ENCODE peak calls at places on chromosomes 4 and X, in nine cellular contexts. J, C, R, M, N, Q, I, G and T are unnamed samples.

GRCh38 chrX:63128509-63128908 is 222.6 kb downstream of the SPIN4 start:
- DNase-seq in J (no peak), C (peak; percentile 16), R (no peak), M (no peak), N (no peak), Q (no peak), I (no peak), G (no peak), T (no peak)

GRCh38 chr4:137635596-137635995 is 103.3 kb upstream of the PCDH18 start:
- DNase-seq in J (no peak), C (no peak), R (no peak), M (no peak), N (no peak), Q (no peak), I (no peak), G (no peak), T (no peak)

GRCh38 chrX:34656842-34657780 is at the start of gene TMEM47:
- DNase-seq in J (peak; percentile 64), C (no peak), R (peak; percentile 71), M (peak; percentile 79), N (peak; percentile 77), Q (peak; percentile 73), I (no peak), G (peak; percentile 25), T (peak; percentile 72)

GRCh38 chrX:139554367-139554766 is 23.8 kb downstream of the F9 start:
- DNase-seq in J (no peak), C (no peak), R (no peak), M (no peak), N (no peak), Q (no peak), I (no peak), G (no peak), T (no peak)

GRCh38 chr4:176792348-176793059 is at the start of gene VEGFC:
- DNase-seq in J (peak; percentile 51), C (no peak), R (peak; percentile 24), M (peak; percentile 56), N (peak; percentile 55), Q (peak; percentile 63), I (no peak), G (no peak), T (peak; percentile 61)

GRCh38 chr4:187019896-187020295 is 296.2 kb upstream of the FAT1 start:
- DNase-seq in J (no peak), C (no peak), R (no peak), M (no peak), N (no peak), Q (no peak), I (no peak), G (no peak), T (no peak)

GRCh38 chr4:153222162-153222789 is 18.0 kb downstream of the TRIM2 start:
- DNase-seq in J (peak; percentile 32), C (no peak), R (peak; percentile 64), M (peak; percentile 55), N (peak; percentile 73), Q (peak; percentile 58), I (no peak), G (no peak), T (peak; percentile 74)

GRCh38 chrX:69018416-69019072 is 146.7 kb downstream of the PJA1 start:
- DNase-seq in J (no peak), C (no peak), R (no peak), M (no peak), N (no peak), Q (no peak), I (no peak), G (no peak), T (no peak)

GRCh38 chr4:6986067-6986780 is 56.9 kb upstream of the TADA2B start:
- DNase-seq in J (peak; percentile 69), C (no peak), R (no peak), M (peak; percentile 73), N (no peak), Q (peak; percentile 70), I (peak; percentile 6), G (no peak), T (peak; percentile 81)

DNA sequence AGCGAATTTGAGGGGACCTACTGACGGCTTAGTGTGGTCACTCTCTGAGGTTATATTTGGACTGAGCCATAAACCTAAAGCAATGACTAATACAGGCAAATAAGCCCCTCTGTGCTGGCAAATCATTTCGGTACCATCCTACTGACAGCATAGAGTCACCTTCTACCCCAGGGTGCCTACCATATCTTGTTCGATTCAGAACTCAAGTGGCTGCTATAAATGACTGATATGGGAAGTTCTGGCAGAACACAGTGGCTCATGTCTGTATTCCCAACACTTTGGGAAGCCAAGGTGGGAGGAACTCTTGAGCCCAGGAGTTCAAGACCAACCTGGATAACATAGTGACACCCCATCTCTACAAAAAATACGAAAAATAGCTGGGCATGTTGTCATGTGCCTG is 226.1 kb upstream of the MBNL3 start:
- DNase-seq in J (no peak), C (no peak), R (no peak), M (no peak), N (no peak), Q (no peak), I (no peak), G (no peak), T (no peak)
- H3K27me3 ChIP-seq in J (no peaks in the 10 kb centered on the region), C (no peaks in the 10 kb centered on the region), R (no peaks in the 10 kb centered on the region), M (no peaks in the 10 kb centered on the region), N (no peaks in the 10 kb centered on the region), Q (no peaks in the 10 kb centered on the region), I (no peaks in the 10 kb centered on the region), G (no peaks in the 10 kb centered on the region), T (peaks cover 4% of the 10 kb centered on the region)

GRCh38 chr4:190014771-190015537 is 12.1 kb downstream of the FRG2 start:
- DNase-seq in J (no peak), C (no peak), R (no peak), M (no peak), N (no peak), Q (no peak), I (no peak), G (no peak), T (no peak)

GRCh38 chr4:190016369-190017289 is 10.4 kb downstream of the FRG2 start:
- DNase-seq in J (no peak), C (no peak), R (no peak), M (no peak), N (no peak), Q (no peak), I (no peak), G (no peak), T (no peak)

GRCh38 chr4:190017357-190018200 is 9.5 kb downstream of the FRG2 start:
- DNase-seq in J (no peak), C (no peak), R (no peak), M (no peak), N (no peak), Q (no peak), I (no peak), G (no peak), T (no peak)

GRCh38 chr4:190018201-190018920 is 8.7 kb downstream of the FRG2 start:
- DNase-seq in J (no peak), C (no peak), R (no peak), M (no peak), N (no peak), Q (no peak), I (no peak), G (no peak), T (no peak)

GRCh38 chr4:190015538-190016368 is 11.3 kb downstream of the FRG2 start:
- DNase-seq in J (no peak), C (no peak), R (no peak), M (no peak), N (no peak), Q (no peak), I (no peak), G (no peak), T (no peak)
- H3K27me3 ChIP-seq in J (peaks cover 47% of the 10 kb centered on the region), C (no peaks in the 10 kb centered on the region), R (peaks cover 89% of the 10 kb centered on the region), M (peaks cover 42% of the 10 kb centered on the region), N (no peaks in the 10 kb centered on the region), Q (peaks cover 98% of the 10 kb centered on the region), I (peaks cover 10% of the 10 kb centered on the region), G (peaks cover 61% of the 10 kb centered on the region), T (no peaks in the 10 kb centered on the region)

DNA sequence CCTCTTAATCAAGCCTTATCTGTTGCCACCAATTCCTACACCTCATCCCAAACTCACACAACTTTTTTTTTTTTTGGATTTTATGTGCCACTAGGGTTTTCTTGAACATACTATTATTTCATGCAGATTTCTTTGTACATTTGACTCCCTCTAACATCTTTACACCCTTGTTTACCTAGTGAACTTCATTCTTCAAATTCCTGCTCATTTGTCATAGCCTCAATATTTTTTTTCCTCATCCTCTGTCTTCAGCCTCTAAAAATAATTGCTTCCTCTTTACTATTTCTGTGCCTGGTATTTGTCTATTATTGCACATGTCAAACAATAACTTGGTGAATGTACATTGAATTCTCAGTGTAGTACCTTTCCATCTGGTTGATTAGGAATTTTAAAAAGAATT is 22.0 kb downstream of the NBDY start:
- DNase-seq in J (no peak), C (no peak), R (no peak), M (no peak), N (no peak), Q (no peak), I (no peak), G (no peak), T (no peak)
- H3K27me3 ChIP-seq in J (no peaks in the 10 kb centered on the region), C (no peaks in the 10 kb centered on the region), R (no peaks in the 10 kb centered on the region), M (no peaks in the 10 kb centered on the region), N (no peaks in the 10 kb centered on the region), Q (no peaks in the 10 kb centered on the region), I (no peaks in the 10 kb centered on the region), G (no peaks in the 10 kb centered on the region), T (peaks cover 38% of the 10 kb centered on the region)

GRCh38 chr4:133152330-133152791 is 3.3 kb downstream of the PCDH10 start:
- DNase-seq in J (no peak), C (no peak), R (no peak), M (no peak), N (no peak), Q (no peak), I (no peak), G (no peak), T (no peak)

GRCh38 chr4:133152801-133153526 is 3.9 kb downstream of the PCDH10 start:
- DNase-seq in J (no peak), C (no peak), R (no peak), M (no peak), N (no peak), Q (no peak), I (no peak), G (no peak), T (no peak)

GRCh38 chr4:133151301-133151680 is 2.2 kb downstream of the PCDH10 start:
- DNase-seq in J (no peak), C (no peak), R (no peak), M (no peak), N (no peak), Q (no peak), I (no peak), G (no peak), T (no peak)

GRCh38 chr4:133150643-133151300 is 1.7 kb downstream of the PCDH10 start:
- DNase-seq in J (no peak), C (no peak), R (no peak), M (no peak), N (peak; percentile 19), Q (no peak), I (no peak), G (no peak), T (peak; percentile 52)

DNA sequence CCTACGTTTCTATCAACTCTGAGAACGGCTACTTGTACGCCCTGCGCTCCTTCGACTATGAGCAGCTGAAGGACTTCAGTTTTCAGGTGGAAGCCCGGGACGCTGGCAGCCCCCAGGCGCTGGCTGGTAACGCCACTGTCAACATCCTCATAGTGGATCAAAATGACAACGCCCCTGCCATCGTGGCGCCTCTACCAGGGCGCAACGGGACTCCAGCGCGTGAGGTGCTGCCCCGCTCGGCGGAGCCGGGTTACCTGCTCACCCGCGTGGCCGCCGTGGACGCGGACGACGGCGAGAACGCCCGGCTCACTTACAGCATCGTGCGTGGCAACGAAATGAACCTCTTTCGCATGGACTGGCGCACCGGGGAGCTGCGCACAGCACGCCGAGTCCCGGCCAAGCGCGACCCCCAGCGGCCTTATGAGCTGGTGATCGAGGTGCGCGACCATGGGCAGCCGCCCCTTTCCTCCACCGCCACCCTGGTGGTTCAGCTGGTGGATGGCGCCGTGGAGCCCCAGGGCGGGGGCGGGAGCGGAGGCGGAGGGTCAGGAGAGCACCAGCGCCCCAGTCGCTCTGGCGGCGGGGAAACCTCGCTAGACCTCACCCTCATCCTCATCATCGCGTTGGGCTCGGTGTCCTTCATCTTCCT is 2.7 kb downstream of the PCDH10 start:
- DNase-seq in J (no peak), C (no peak), R (no peak), M (no peak), N (no peak), Q (no peak), I (no peak), G (no peak), T (no peak)
- H3K27me3 ChIP-seq in J (peaks cover 35% of the 10 kb centered on the region), C (no peaks in the 10 kb centered on the region), R (peaks cover 82% of the 10 kb centered on the region), M (peaks cover 29% of the 10 kb centered on the region), N (no peaks in the 10 kb centered on the region), Q (peaks cover 90% of the 10 kb centered on the region), I (no peaks in the 10 kb centered on the region), G (peaks cover 40% of the 10 kb centered on the region), T (peaks cover 86% of the 10 kb centered on the region)